ENCODE peak calls at places on chromosomes 7 and 10, in seven cellular contexts. One of them, this sample, is unnamed.
A peak's percentile ranks its signal among the peaks of the same experiment; 100 is the strongest.

GRCh38 chr7:29077854-29078253 is 68.5 kb downstream of the CPVL start:
- DNase-seq in A172: peak; percentile 31
- DNase-seq in AG09319: no peak
- DNase-seq in RCC 7860: no peak
- DNase-seq in heart left ventricle: no peak
- DNase-seq in NCI-H460: no peak
- DNase-seq in lower lobe of right lung: no peak
- DNase-seq in this sample: no peak

GRCh38 chr10:25068152-25069058 is 52.0 kb downstream of the THNSL1 start:
- DNase-seq in A172: peak; percentile 64
- DNase-seq in lower lobe of right lung: no peak
- DNase-seq in RCC 7860: peak; percentile 60
- DNase-seq in NCI-H460: no peak
- DNase-seq in heart left ventricle: no peak
- DNase-seq in AG09319: no peak
- DNase-seq in this sample: no peak

GRCh38 chr7:75039166-75039565 is 34.4 kb downstream of the RCC1L start:
- DNase-seq in NCI-H460: no peak
- DNase-seq in A172: peak; percentile 60
- DNase-seq in heart left ventricle: no peak
- DNase-seq in RCC 7860: no peak
- DNase-seq in lower lobe of right lung: no peak
- DNase-seq in AG09319: no peak
- DNase-seq in this sample: no peak

GRCh38 chr7:148914208-148914777 is 30.2 kb upstream of the EZH2 start:
- DNase-seq in A172: peak; percentile 69
- DNase-seq in RCC 7860: peak; percentile 77
- DNase-seq in lower lobe of right lung: no peak
- DNase-seq in AG09319: no peak
- DNase-seq in heart left ventricle: no peak
- DNase-seq in NCI-H460: no peak
- DNase-seq in this sample: peak; percentile 49

GRCh38 chr7:24609059-24609458 is 35.8 kb downstream of the PALS2 start:
- DNase-seq in lower lobe of right lung: no peak
- DNase-seq in A172: no peak
- DNase-seq in AG09319: no peak
- DNase-seq in heart left ventricle: no peak
- DNase-seq in NCI-H460: no peak
- DNase-seq in RCC 7860: no peak
- DNase-seq in this sample: no peak

GRCh38 chr10:124524991-124525653 is 63.5 kb downstream of the LHPP start:
- DNase-seq in lower lobe of right lung: peak; percentile 64
- DNase-seq in A172: no peak
- DNase-seq in RCC 7860: no peak
- DNase-seq in heart left ventricle: peak; percentile 67
- DNase-seq in NCI-H460: no peak
- DNase-seq in AG09319: no peak
- DNase-seq in this sample: peak; percentile 47

GRCh38 chr7:150685219-150686029 is at the start of gene GIMAP2:
- DNase-seq in A172: peak; percentile 59
- DNase-seq in RCC 7860: peak; percentile 22
- DNase-seq in AG09319: no peak
- DNase-seq in heart left ventricle: peak; percentile 29
- DNase-seq in NCI-H460: peak; percentile 38
- DNase-seq in lower lobe of right lung: no peak
- DNase-seq in this sample: no peak

GRCh38 chr10:35470535-35470934 is 134.2 kb downstream of the CCNY start:
- DNase-seq in NCI-H460: no peak
- DNase-seq in AG09319: no peak
- DNase-seq in heart left ventricle: peak; percentile 41
- DNase-seq in A172: no peak
- DNase-seq in RCC 7860: no peak
- DNase-seq in lower lobe of right lung: no peak
- DNase-seq in this sample: no peak

GRCh38 chr7:69434350-69434749 is 163.9 kb upstream of the AUTS2 start:
- DNase-seq in A172: no peak
- DNase-seq in heart left ventricle: no peak
- DNase-seq in NCI-H460: no peak
- DNase-seq in RCC 7860: peak; percentile 60
- DNase-seq in AG09319: no peak
- DNase-seq in lower lobe of right lung: no peak
- DNase-seq in this sample: peak; percentile 16

GRCh38 chr7:81501220-81501619 is 268.6 kb downstream of the HGF start:
- DNase-seq in lower lobe of right lung: no peak
- DNase-seq in AG09319: no peak
- DNase-seq in heart left ventricle: no peak
- DNase-seq in A172: peak; percentile 11
- DNase-seq in RCC 7860: peak; percentile 28
- DNase-seq in NCI-H460: peak; percentile 19
- DNase-seq in this sample: no peak

GRCh38 chr7:66769833-66770512 is 29.4 kb downstream of the RABGEF1 start:
- DNase-seq in A172: no peak
- DNase-seq in RCC 7860: no peak
- DNase-seq in AG09319: no peak
- DNase-seq in heart left ventricle: no peak
- DNase-seq in lower lobe of right lung: no peak
- DNase-seq in NCI-H460: no peak
- DNase-seq in this sample: no peak

GRCh38 chr10:128009768-128010167 is 102.9 kb downstream of the PTPRE start:
- DNase-seq in AG09319: no peak
- DNase-seq in NCI-H460: no peak
- DNase-seq in A172: peak; percentile 27
- DNase-seq in lower lobe of right lung: no peak
- DNase-seq in heart left ventricle: no peak
- DNase-seq in RCC 7860: peak; percentile 43
- DNase-seq in this sample: no peak

GRCh38 chr7:90931996-90932912 is 332.0 kb upstream of the FZD1 start:
- DNase-seq in NCI-H460: no peak
- DNase-seq in AG09319: no peak
- DNase-seq in A172: no peak
- DNase-seq in heart left ventricle: peak; percentile 13
- DNase-seq in RCC 7860: no peak
- DNase-seq in lower lobe of right lung: no peak
- DNase-seq in this sample: no peak

GRCh38 chr7:100693312-100694195 is 496 bp downstream of the GIGYF1 start:
- DNase-seq in AG09319: no peak
- DNase-seq in A172: no peak
- DNase-seq in lower lobe of right lung: peak; percentile 50
- DNase-seq in RCC 7860: no peak
- DNase-seq in NCI-H460: no peak
- DNase-seq in heart left ventricle: no peak
- DNase-seq in this sample: no peak

GRCh38 chr7:130844811-130845580 is 111.0 kb upstream of the KLF14 start:
- DNase-seq in lower lobe of right lung: no peak
- DNase-seq in NCI-H460: no peak
- DNase-seq in AG09319: peak; percentile 22
- DNase-seq in RCC 7860: no peak
- DNase-seq in A172: peak; percentile 82
- DNase-seq in heart left ventricle: no peak
- DNase-seq in this sample: peak; percentile 77

GRCh38 chr7:92831716-92832622 is 4.4 kb downstream of the CDK6 start:
- DNase-seq in NCI-H460: no peak
- DNase-seq in AG09319: no peak
- DNase-seq in RCC 7860: peak; percentile 93
- DNase-seq in lower lobe of right lung: no peak
- DNase-seq in heart left ventricle: no peak
- DNase-seq in A172: peak; percentile 85
- DNase-seq in this sample: peak; percentile 53

GRCh38 chr7:70704921-70705346 is 427.0 kb upstream of the GALNT17 start:
- DNase-seq in A172: no peak
- DNase-seq in AG09319: no peak
- DNase-seq in RCC 7860: no peak
- DNase-seq in heart left ventricle: no peak
- DNase-seq in lower lobe of right lung: no peak
- DNase-seq in NCI-H460: no peak
- DNase-seq in this sample: no peak

GRCh38 chr10:106043833-106044232 is 1120.7 kb downstream of the SORCS1 start:
- DNase-seq in NCI-H460: no peak
- DNase-seq in heart left ventricle: no peak
- DNase-seq in lower lobe of right lung: no peak
- DNase-seq in RCC 7860: peak; percentile 7
- DNase-seq in A172: peak; percentile 32
- DNase-seq in AG09319: peak; percentile 2
- DNase-seq in this sample: no peak

GRCh38 chr7:54166419-54166818 is 375.8 kb upstream of the VSTM2A start:
- DNase-seq in A172: no peak
- DNase-seq in heart left ventricle: no peak
- DNase-seq in RCC 7860: no peak
- DNase-seq in lower lobe of right lung: no peak
- DNase-seq in AG09319: no peak
- DNase-seq in NCI-H460: no peak
- DNase-seq in this sample: no peak

GRCh38 chr10:44320727-44321126 is 64.2 kb downstream of the CXCL12 start:
- DNase-seq in lower lobe of right lung: no peak
- DNase-seq in A172: no peak
- DNase-seq in heart left ventricle: no peak
- DNase-seq in NCI-H460: no peak
- DNase-seq in RCC 7860: no peak
- DNase-seq in AG09319: no peak
- DNase-seq in this sample: no peak

GRCh38 chr10:5606864-5607263 is 59.5 kb downstream of the ASB13 start:
- DNase-seq in NCI-H460: no peak
- DNase-seq in heart left ventricle: no peak
- DNase-seq in RCC 7860: no peak
- DNase-seq in A172: no peak
- DNase-seq in lower lobe of right lung: peak; percentile 28
- DNase-seq in AG09319: no peak
- DNase-seq in this sample: no peak

GRCh38 chr10:58178811-58179210 is 88.9 kb downstream of the IPMK start:
- DNase-seq in AG09319: no peak
- DNase-seq in NCI-H460: no peak
- DNase-seq in RCC 7860: no peak
- DNase-seq in lower lobe of right lung: no peak
- DNase-seq in heart left ventricle: no peak
- DNase-seq in A172: peak; percentile 14
- DNase-seq in this sample: peak; percentile 58

GRCh38 chr10:76287856-76288255 is 856.4 kb downstream of the LRMDA start:
- DNase-seq in NCI-H460: no peak
- DNase-seq in RCC 7860: no peak
- DNase-seq in lower lobe of right lung: no peak
- DNase-seq in heart left ventricle: no peak
- DNase-seq in A172: no peak
- DNase-seq in AG09319: no peak
- DNase-seq in this sample: no peak